ENCODE peak calls at places on chromosome 4, in seven cellular contexts. H is endothelial cell of umbilical vein; W is CD8-positive, alpha-beta T cell; U is ovary; R is caudate nucleus; M is colonic mucosa; Q is epithelial cell of prostate. I is an unnamed sample.
A peak's percentile ranks its signal among the peaks of the same experiment; 100 is the strongest.

GRCh38 chr4:87391783-87392054 is 731 bp upstream of the HSD17B11 start:
- DNase-seq in H (no peak), W (no peak), U (no peak), R (no peak), M (no peak), Q (no peak), I (peak; percentile 39)

GRCh38 chr4:16157609-16158503 is 68.4 kb downstream of the TAPT1 start:
- DNase-seq in H (no peak), W (no peak), U (no peak), R (no peak), M (peak; percentile 34), Q (no peak), I (peak; percentile 13)

GRCh38 chr4:78179188-78179587 is 122.1 kb downstream of the FRAS1 start:
- DNase-seq in H (no peak), W (no peak), U (no peak), R (no peak), M (no peak), Q (no peak), I (no peak)

GRCh38 chr4:77120888-77121508 is 36.0 kb upstream of the CCNG2 start:
- DNase-seq in H (no peak), W (no peak), U (no peak), R (no peak), M (no peak), Q (no peak), I (peak; percentile 39)

GRCh38 chr4:15168759-15169158 is 166.5 kb downstream of the CPEB2 start:
- DNase-seq in H (no peak), W (no peak), U (no peak), R (no peak), M (no peak), Q (no peak), I (no peak)

GRCh38 chr4:127049506-127049905 is 583.3 kb upstream of the INTU start:
- DNase-seq in H (no peak), W (no peak), U (no peak), R (no peak), M (no peak), Q (no peak), I (no peak)

GRCh38 chr4:74055096-74055495 is 16.6 kb upstream of the CXCL3 start:
- DNase-seq in H (no peak), W (no peak), U (no peak), R (no peak), M (peak; percentile 49), Q (no peak), I (no peak)

GRCh38 chr4:87679449-87680169 is 29.5 kb downstream of the DMP1 start:
- DNase-seq in H (peak; percentile 52), W (peak; percentile 17), U (peak; percentile 35), R (peak; percentile 30), M (no peak), Q (no peak), I (peak; percentile 68)

GRCh38 chr4:127400736-127401346 is 231.9 kb upstream of the INTU start:
- DNase-seq in H (peak; percentile 68), W (no peak), U (peak; percentile 31), R (no peak), M (peak; percentile 56), Q (peak; percentile 24), I (peak; percentile 76)

GRCh38 chr4:93183589-93183988 is 645.0 kb upstream of the ATOH1 start:
- DNase-seq in H (peak; percentile 25), W (no peak), U (no peak), R (no peak), M (no peak), Q (peak; percentile 6), I (no peak)

GRCh38 chr4:101086801-101087586 is 260.3 kb downstream of the PPP3CA start:
- DNase-seq in H (no peak), W (no peak), U (no peak), R (no peak), M (no peak), Q (no peak), I (no peak)

DNA sequence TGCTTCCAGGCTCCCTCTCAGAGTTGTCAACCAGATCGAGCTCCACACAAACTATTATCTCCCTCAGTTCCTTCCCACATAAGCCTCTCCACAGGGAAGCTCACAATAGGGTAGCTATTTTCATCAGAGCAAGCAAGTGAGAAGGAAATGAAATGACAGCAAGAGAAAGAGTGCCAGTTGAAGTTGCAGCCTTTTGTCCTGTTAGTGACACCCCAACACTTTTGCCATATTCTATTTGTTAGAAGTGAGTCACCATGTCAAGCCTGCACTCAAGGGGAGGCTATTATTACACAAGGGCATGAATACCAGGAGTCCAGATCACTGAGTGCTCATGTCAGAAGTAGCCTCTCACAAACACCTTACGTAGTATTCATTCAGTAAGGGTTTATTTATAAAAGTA is 266.3 kb upstream of the NOCT start:
- DNase-seq in H (no peak), W (no peak), U (no peak), R (no peak), M (no peak), Q (peak; percentile 8), I (peak; percentile 86)
- H3K27ac ChIP-seq in H (no peak overlapping the region), W (no peak overlapping the region), U (no peak overlapping the region), R (no peak overlapping the region), M (no peak overlapping the region), Q (no peak overlapping the region), I (peak overlapping the region; percentile 27)

DNA sequence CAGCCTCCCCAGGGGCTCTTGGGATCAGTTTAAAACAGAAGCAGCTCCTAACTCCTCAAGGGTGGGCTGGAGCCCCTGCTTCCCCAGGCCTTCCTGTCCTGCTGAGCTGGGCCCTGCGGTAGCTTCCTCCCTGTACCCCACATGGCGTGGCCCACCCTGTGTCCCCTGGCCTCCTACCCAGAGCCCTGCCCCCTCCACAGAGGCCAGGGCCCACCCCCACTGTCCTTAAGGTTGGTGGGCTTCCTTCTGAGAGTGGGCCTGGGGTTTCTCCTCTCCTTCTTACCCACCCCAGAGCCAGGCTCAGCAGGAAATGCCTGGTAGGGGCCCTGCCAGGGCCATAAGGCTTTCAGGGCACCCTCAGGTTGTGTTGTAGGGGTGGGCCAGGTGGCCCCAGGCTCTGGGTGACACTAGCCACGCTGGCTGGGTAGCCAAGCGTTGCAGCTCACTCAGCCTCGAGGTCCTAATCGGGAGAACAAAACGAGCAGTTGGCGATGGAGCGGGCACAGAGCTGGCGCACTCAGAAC is 11.6 kb downstream of the SH3BP2 start:
- DNase-seq in H (no peak), W (no peak), U (no peak), R (no peak), M (no peak), Q (no peak), I (no peak)
- H3K27ac ChIP-seq in H (no peak overlapping the region), W (no peak overlapping the region), U (no peak overlapping the region), R (peak overlapping the region; percentile 22), M (no peak overlapping the region), Q (no peak overlapping the region), I (no peak overlapping the region)

GRCh38 chr4:8114456-8115202 is 44.0 kb downstream of the ABLIM2 start:
- DNase-seq in H (no peak), W (no peak), U (no peak), R (no peak), M (peak; percentile 62), Q (no peak), I (no peak)
- H3K27ac ChIP-seq in H (no peak overlapping the region), W (no peak overlapping the region), U (no peak overlapping the region), R (no peak overlapping the region), M (peak overlapping the region; percentile 85), Q (no peak overlapping the region), I (no peak overlapping the region)

GRCh38 chr4:177147668-177148067 is 162.0 kb upstream of the NEIL3 start:
- DNase-seq in H (no peak), W (no peak), U (no peak), R (no peak), M (no peak), Q (no peak), I (no peak)
- H3K27ac ChIP-seq in H (no peak overlapping the region), W (no peak overlapping the region), U (no peak overlapping the region), R (no peak overlapping the region), M (no peak overlapping the region), Q (no peak overlapping the region), I (no peak overlapping the region)

DNA sequence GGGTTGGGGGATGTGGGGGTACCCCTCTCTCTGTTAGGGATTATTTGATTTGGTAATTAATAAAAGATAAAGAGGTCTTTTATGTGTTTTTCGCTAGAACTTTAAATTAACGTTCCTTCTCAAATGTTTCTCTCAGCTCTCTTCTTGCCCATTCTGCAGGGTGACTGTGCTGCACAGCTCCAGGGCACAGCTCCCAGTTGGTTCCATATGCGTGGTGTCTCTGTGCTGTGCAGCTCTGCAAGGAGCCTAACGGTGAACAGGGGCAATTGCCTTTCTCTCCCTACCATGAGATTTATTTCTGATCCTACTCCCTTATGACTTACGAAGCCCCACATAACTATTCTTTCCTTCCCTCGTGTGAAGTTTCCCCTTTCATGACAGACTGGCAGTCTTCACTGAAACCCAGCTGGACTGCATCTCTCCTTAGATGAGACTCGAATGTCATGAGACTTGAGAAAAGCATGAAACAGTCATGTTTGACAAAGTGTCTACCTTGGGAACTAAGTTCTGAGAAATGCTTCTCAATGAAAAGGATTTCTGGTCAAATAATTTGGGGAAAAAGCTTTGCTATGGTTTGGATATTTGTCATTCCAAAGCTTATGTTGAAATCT is 50.2 kb upstream of the SPRY1 start:
- DNase-seq in H (no peak), W (no peak), U (no peak), R (no peak), M (no peak), Q (no peak), I (no peak)
- H3K27ac ChIP-seq in H (no peak overlapping the region), W (no peak overlapping the region), U (no peak overlapping the region), R (no peak overlapping the region), M (no peak overlapping the region), Q (no peak overlapping the region), I (no peak overlapping the region)

DNA sequence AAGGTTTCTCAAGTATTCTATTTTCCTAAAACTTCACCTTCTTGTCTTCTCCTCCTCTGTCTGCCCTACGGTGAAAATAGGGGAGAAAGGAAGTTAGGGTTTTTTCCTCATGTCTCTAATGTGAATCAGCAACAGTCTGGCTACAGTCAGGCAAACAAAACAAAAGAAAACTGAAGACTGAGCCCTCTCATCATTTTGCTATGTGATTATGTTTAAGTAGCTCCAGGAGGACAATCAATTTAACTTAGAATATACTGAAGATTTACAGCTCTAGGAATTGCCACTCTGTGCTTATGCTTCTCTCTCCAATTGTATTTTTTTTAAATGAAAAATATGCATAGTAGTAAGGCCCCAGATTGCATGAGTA is 316.2 kb downstream of the GPAT3 start:
- DNase-seq in H (no peak), W (no peak), U (no peak), R (no peak), M (no peak), Q (peak; percentile 48), I (peak; percentile 89)
- H3K27ac ChIP-seq in H (no peak overlapping the region), W (no peak overlapping the region), U (no peak overlapping the region), R (no peak overlapping the region), M (no peak overlapping the region), Q (peak overlapping the region; percentile 80), I (peak overlapping the region; percentile 82)

DNA sequence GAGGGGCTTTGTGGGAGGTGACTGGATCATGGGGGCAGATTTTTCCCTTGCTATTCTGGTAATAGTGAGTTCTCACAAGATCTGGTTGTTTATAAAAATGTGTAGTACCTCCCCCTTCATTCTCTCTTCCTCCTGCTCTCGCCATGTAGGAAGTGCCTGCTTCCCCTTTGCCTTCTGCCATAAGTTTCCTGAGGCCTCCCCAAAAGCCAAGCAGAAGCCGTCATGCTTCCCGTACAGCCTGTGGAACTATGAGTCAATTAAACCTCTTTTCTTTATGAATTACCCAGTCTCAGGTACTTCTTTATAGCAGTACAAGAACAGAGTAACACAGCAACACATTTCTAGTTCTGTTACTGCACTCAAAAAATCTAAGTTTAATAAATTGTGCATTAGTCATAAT is 70.0 kb downstream of the CHIC2 start:
- DNase-seq in H (peak; percentile 97), W (no peak), U (no peak), R (no peak), M (no peak), Q (no peak), I (no peak)
- H3K27ac ChIP-seq in H (peak overlapping the region; percentile 93), W (no peak overlapping the region), U (no peak overlapping the region), R (no peak overlapping the region), M (no peak overlapping the region), Q (no peak overlapping the region), I (no peak overlapping the region)

GRCh38 chr4:75637827-75638226 is 7.5 kb upstream of the CDKL2 start:
- DNase-seq in H (no peak), W (no peak), U (no peak), R (no peak), M (no peak), Q (no peak), I (no peak)
- H3K27ac ChIP-seq in H (no peak overlapping the region), W (no peak overlapping the region), U (no peak overlapping the region), R (no peak overlapping the region), M (no peak overlapping the region), Q (no peak overlapping the region), I (no peak overlapping the region)